ENCODE peak calls at places on chromosomes 1 and 21, in five cellular contexts. J, W, R, G and M are unnamed samples.

GRCh38 chr21:30634906-30635305 is at the start of gene KRTAP20-2:
- DNase-seq in R (no peak), W (no peak), J (no peak), G (no peak), M (no peak)

GRCh38 chr1:214843281-214843680 is 239.3 kb upstream of the KCNK2 start:
- DNase-seq in J (no peak), G (no peak), W (peak), R (no peak), M (no peak)

GRCh38 chr1:51897699-51898031 is 19.1 kb upstream of the NRDC start:
- DNase-seq in W (peak), J (peak), R (no peak), G (peak), M (peak)

GRCh38 chr1:168312718-168313604 is 32.3 kb downstream of the TBX19 start:
- DNase-seq in W (peak), G (no peak), J (no peak), R (no peak), M (no peak)

GRCh38 chr1:83637009-83637408 is 361.9 kb downstream of the TTLL7 start:
- DNase-seq in R (no peak), J (no peak), W (no peak), G (no peak), M (no peak)

GRCh38 chr1:220551001-220551400 is 23.1 kb downstream of the MARK1 start:
- DNase-seq in W (no peak), J (no peak), R (no peak), G (no peak), M (no peak)

GRCh38 chr1:173117108-173117633 is 66.4 kb upstream of the TNFSF18 start:
- DNase-seq in J (no peak), R (no peak), W (no peak), G (no peak), M (no peak)

GRCh38 chr1:212606734-212607205 is 1.8 kb upstream of the ATF3 start:
- DNase-seq in R (no peak), J (no peak), W (no peak), G (no peak), M (no peak)

GRCh38 chr21:45246535-45247320 is 41.0 kb downstream of the POFUT2 start:
- DNase-seq in R (no peak), G (no peak), W (no peak), J (no peak), M (no peak)

GRCh38 chr1:4682607-4683220 is 28.3 kb downstream of the AJAP1 start:
- DNase-seq in J (no peak), G (no peak), W (no peak), R (no peak), M (no peak)

GRCh38 chr1:84961316-84961715 is 35.6 kb downstream of the MCOLN2 start:
- DNase-seq in J (no peak), R (no peak), W (no peak), G (peak), M (no peak)

GRCh38 chr1:21251773-21252471 is 38.3 kb downstream of the ECE1 start:
- DNase-seq in R (no peak), G (peak), W (peak), J (peak), M (peak)

GRCh38 chr1:154747841-154748766 is 122.0 kb downstream of the KCNN3 start:
- DNase-seq in G (peak), R (no peak), J (no peak), W (no peak), M (no peak)

GRCh38 chr1:33188572-33189275 is 6.9 kb upstream of the TRIM62 start:
- DNase-seq in R (no peak), W (peak), G (peak), J (no peak), M (no peak)

GRCh38 chr1:180131510-180131909 is 23.2 kb upstream of the QSOX1 start:
- DNase-seq in W (peak), R (no peak), G (peak), J (no peak), M (peak)

GRCh38 chr1:87528754-87529517 is 200.3 kb downstream of the LMO4 start:
- DNase-seq in R (no peak), J (no peak), G (no peak), W (no peak), M (no peak)

GRCh38 chr1:85296980-85297379 is 20.5 kb upstream of the BCL10 start:
- DNase-seq in W (peak), J (no peak), G (no peak), R (no peak), M (no peak)

GRCh38 chr1:218247339-218247738 is 37.8 kb upstream of the RRP15 start:
- DNase-seq in R (no peak), J (no peak), W (no peak), G (no peak), M (no peak)

GRCh38 chr1:22533244-22533643 is 30.0 kb upstream of the EPHA8 start:
- DNase-seq in R (peak), W (no peak), G (no peak), J (no peak), M (no peak)

GRCh38 chr1:159857889-159858288 is 4.6 kb downstream of the VSIG8 start:
- DNase-seq in R (no peak), W (no peak), J (no peak), G (no peak), M (no peak)

GRCh38 chr1:92953491-92953890 is 7.8 kb downstream of the DIPK1A start:
- DNase-seq in W (no peak), J (no peak), R (no peak), G (no peak), M (no peak)

GRCh38 chr1:92949937-92950817 is 11.1 kb downstream of the DIPK1A start:
- DNase-seq in W (peak), J (no peak), G (peak), R (no peak), M (no peak)

GRCh38 chr1:92948071-92948470 is 13.2 kb downstream of the DIPK1A start:
- DNase-seq in W (no peak), J (no peak), G (no peak), R (no peak), M (no peak)

GRCh38 chr1:92952714-92953113 is 8.5 kb downstream of the DIPK1A start:
- DNase-seq in G (no peak), J (no peak), R (no peak), W (no peak), M (no peak)

DNA sequence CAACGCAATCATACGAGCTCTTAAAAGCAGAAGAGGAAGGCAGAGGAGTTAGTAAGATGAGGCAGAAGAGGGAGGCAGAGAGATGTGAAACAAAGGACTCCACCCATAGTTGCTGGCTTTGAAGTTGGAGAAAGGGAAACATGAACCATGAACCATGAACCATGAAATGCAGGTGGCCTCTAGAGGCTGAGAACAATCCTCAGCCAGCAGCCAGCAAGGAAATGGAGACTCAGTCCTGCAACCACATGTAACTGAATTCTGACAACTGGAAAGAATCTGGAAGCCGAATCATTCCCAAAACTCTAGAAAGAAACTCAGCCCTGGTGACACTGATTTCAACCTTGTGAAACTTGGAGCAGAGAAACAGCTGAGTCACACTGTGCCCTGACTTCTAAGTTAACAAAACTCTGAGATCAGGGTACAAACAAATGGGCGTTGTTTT is 10.1 kb downstream of the DIPK1A start:
- DNase-seq in R (no peak), W (peak), J (no peak), G (peak), M (no peak)
- TF ChIP-seq CTCF in R (no peak), W (no peak), J (no peak), G (no peak), M (no peak)

DNA sequence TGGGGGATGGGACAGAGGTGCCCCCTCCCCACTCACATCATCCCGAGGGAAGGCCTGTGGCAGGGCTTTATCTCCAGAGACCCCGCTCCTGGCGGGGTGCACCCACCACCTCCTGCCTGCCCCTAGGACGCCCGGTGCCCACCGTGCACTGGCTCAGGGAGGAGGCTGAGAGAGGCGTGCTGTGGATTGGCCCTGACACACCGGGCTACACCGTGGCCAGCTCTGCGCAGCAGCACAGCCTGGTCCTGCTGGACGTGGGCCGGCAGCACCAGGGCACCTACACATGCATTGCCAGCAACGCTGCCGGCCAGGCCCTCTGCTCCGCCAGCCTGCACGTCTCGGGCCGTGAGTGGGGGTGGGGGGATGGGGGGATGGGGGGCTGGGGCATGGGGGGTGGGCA is 71.7 kb downstream of the TRIM11 start:
- DNase-seq in G (no peak), R (peak), J (no peak), W (no peak), M (no peak)
- TF ChIP-seq CTCF in G (no peak), R (no peak), J (no peak), W (no peak), M (no peak)

DNA sequence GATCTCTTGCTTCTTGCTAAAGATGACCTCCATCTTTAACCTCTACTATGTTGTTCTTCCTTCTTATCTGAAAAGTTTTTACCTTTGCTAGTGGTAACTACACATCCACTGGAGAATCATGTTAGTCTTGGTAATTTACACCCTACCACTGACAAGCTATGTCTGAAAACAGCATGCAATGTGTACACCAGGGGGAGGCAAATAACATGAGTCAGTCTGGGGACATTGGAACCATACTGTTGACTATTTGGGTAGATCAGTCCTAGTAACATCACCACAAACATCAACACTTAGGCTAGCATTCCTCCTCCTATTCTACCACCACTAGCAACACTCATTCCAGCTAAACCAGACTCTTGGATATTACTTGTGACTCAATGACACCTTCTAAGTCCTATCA is 549.0 kb downstream of the KCNT2 start:
- DNase-seq in W (no peak), J (no peak), R (no peak), G (no peak), M (no peak)
- TF ChIP-seq CTCF in W (no peak), J (no peak), R (no peak), G (no peak), M (no peak)

GRCh38 chr1:153560771-153561170 is 4.9 kb downstream of the S100A2 start:
- DNase-seq in G (no peak), R (no peak), W (no peak), J (no peak), M (no peak)
- TF ChIP-seq CTCF in G (no peak), R (no peak), W (no peak), J (no peak), M (no peak)

GRCh38 chr1:228456252-228457016 is 30.7 kb upstream of the RNF187 start:
- DNase-seq in W (no peak), R (no peak), J (no peak), G (no peak), M (no peak)

GRCh38 chr1:228457017-228457395 is 30.2 kb upstream of the RNF187 start:
- DNase-seq in W (no peak), R (no peak), J (no peak), G (no peak), M (no peak)

GRCh38 chr1:228459091-228459993 is 27.8 kb upstream of the RNF187 start:
- DNase-seq in W (peak), J (peak), R (no peak), G (peak), M (no peak)

GRCh38 chr1:228455715-228456114 is 31.5 kb upstream of the RNF187 start:
- DNase-seq in W (peak), R (no peak), G (peak), J (no peak), M (no peak)

DNA sequence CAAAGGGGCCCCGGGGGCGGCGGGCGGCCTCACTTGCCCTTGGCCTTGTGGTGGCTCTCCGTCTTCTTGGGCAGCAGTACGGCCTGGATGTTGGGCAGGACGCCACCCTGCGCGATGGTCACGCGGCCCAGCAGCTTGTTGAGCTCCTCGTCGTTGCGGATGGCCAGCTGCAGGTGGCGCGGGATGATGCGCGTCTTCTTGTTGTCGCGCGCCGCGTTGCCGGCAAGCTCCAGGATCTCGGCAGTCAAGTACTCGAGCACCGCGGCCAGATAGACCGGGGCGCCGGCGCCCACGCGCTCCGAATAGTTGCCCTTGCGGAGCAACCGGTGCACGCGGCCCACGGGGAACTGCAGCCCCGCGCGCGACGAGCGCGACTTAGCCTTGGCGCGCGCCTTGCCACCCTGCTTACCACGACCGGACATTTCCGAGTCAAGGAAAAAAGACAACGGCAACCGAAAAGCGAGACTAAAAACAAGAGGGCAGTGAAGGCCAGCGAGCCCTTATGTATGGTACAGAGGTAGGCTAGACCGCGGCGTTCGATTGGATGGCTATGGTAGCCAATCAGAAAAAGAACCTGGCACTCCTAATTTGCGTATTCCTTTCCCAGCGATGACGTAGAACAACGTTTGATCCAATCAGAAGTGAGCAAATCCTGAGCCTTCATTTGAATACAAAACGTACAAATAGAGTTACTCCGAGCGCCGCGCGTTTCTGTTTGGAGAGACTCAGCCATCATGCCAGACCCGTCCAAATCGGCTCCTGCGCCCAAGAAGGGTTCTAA is 29.6 kb upstream of the RNF187 start:
- DNase-seq in G (peak), J (peak), R (peak), W (peak), M (peak)
- TF ChIP-seq CTCF in G (peak), J (peak), R (peak), W (peak), M (peak)

DNA sequence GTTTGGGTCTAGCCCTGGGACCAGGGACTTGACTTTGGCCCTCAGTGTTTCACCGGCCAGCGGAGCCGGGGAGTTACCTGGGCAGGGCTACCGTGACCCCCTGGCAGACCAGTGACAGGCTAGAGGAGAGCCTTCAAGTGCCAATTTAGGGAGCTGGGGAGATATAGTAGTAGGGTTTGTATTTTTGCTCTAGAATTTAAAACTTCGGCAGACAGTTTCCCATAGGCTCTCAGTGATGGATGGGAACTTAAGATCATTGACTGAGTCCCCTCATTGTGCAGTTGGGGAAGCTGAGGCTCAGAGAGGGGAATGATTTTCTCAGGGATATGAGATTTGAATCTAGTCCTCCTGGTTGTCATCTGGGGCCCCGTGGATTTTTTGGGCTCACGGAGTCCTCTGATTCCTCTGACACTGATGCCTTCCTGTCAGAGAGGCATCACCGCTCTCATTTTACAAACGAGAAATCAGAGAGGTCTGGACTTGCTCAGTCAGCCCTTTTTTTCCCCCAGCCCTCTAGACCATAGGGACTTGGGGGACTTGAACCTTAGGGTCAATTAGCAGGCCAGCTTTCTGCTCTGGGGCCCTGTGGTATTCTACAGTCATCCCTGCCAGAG is 58.3 kb upstream of the ACOT11 start:
- DNase-seq in W (no peak), J (no peak), R (no peak), G (no peak), M (no peak)
- TF ChIP-seq CTCF in W (no peak), J (no peak), R (peak), G (no peak), M (no peak)

DNA sequence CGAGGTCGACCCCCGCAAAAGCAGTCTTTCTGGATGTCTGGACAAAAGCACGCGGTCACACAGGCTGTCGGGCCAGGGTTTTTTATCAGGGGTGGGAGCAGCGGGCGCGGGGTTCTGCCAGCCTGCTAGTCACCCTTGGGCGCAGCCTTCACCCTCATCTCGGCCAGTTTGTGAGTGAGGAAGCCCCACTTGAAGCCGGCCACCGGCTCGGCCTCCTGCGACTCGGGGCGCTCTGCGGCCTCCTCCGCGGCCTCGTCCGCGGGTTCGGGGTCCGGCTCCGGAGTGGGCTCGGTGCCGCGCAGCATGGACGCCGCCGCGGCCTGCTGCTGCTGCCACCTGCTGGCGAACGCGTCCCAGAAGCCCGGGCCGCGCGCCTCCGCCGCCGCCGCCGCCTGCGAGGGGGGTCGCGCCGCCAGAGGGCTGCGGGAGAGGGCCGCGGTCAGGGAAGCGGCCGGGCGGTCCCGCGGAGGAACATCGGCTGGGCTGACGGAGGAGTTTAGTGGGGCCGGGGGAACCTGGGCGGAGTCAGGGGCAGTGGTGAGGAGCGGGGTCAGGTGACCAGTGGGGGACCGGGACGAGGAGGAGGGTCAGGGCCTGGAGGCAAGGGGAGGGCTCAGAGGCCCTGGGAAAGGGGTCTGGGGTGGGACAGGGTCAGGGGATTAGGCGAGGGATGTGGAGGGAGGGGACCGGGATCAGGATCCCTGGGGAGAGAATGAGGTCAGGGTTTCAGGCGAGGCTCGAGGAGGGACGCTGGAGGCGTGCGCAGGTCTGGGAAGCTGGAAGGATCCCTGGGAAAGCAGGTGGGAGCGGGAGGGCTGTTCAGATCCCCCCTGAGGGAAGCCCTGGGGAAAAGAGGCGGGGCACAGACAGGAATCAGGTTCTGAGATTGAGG is 4.5 kb downstream of the C1orf232 start:
- DNase-seq in J (no peak), R (no peak), G (peak), W (no peak), M (no peak)
- TF ChIP-seq CTCF in J (peak), R (peak), G (peak), W (peak), M (peak)

GRCh38 chr1:110477445-110477957 is 26.6 kb downstream of the PROK1 start:
- DNase-seq in G (peak), J (no peak), R (no peak), W (no peak), M (no peak)
- TF ChIP-seq CTCF in G (peak), J (no peak), R (no peak), W (peak), M (no peak)